ENCODE peak calls at places on chromosomes 11 and 22, in eight cellular contexts. I, Y, R, F, O, G, V and K are unnamed samples.
A peak's percentile ranks its signal among the peaks of the same experiment; 100 is the strongest.

GRCh38 chr11:9774591-9775392 is 110.9 kb downstream of the SWAP70 start:
- DNase-seq in V (peak; percentile 95), G (peak; percentile 35), I (no peak), O (no peak), F (no peak), R (no peak), Y (no peak), K (no peak)

GRCh38 chr11:64947202-64947814 is 11.6 kb upstream of the GPHA2 start:
- DNase-seq in I (no peak), V (no peak), R (no peak), O (no peak), F (no peak), Y (no peak), G (peak; percentile 25), K (no peak)

GRCh38 chr11:35418847-35419712 is at the start of gene SLC1A2:
- DNase-seq in F (no peak), I (no peak), G (no peak), Y (no peak), V (peak; percentile 23), O (peak; percentile 25), R (no peak), K (no peak)

GRCh38 chr11:92253945-92254344 is 29.3 kb downstream of the FAT3 start:
- DNase-seq in R (no peak), V (peak; percentile 28), Y (no peak), O (no peak), F (no peak), G (no peak), I (no peak), K (no peak)

GRCh38 chr22:40477683-40478348 is 107.4 kb downstream of the SGSM3 start:
- DNase-seq in G (no peak), O (no peak), F (no peak), R (no peak), V (peak; percentile 20), I (no peak), Y (no peak), K (no peak)

GRCh38 chr11:92638678-92639077 is 330.8 kb upstream of the MTNR1B start:
- DNase-seq in I (no peak), G (no peak), Y (no peak), V (no peak), R (no peak), O (no peak), F (no peak), K (no peak)

GRCh38 chr11:68038718-68039525 is at the start of gene TCIRG1:
- DNase-seq in Y (peak; percentile 48), R (peak; percentile 92), V (peak; percentile 72), F (peak; percentile 96), O (peak; percentile 90), G (peak; percentile 88), I (peak; percentile 48), K (peak; percentile 92)

GRCh38 chr22:46935506-46936377 is 173.3 kb downstream of the TBC1D22A start:
- DNase-seq in V (no peak), R (peak; percentile 66), I (no peak), F (no peak), O (no peak), Y (no peak), G (no peak), K (no peak)

GRCh38 chr22:45204751-45205623 is 35.7 kb downstream of the KIAA0930 start:
- DNase-seq in R (no peak), Y (no peak), G (no peak), V (no peak), F (peak; percentile 54), I (no peak), O (no peak), K (no peak)

GRCh38 chr11:102666331-102666957 is 39.1 kb downstream of the MMP27 start:
- DNase-seq in G (peak; percentile 50), R (peak; percentile 18), O (no peak), V (peak; percentile 39), I (peak; percentile 22), F (no peak), Y (no peak), K (no peak)

GRCh38 chr22:42656578-42656977 is 7.4 kb upstream of the CYB5R3 start:
- DNase-seq in O (no peak), G (no peak), F (no peak), V (no peak), I (no peak), R (no peak), Y (no peak), K (no peak)

GRCh38 chr22:47192106-47192650 is 429.7 kb downstream of the TBC1D22A start:
- DNase-seq in O (no peak), F (peak; percentile 52), R (peak; percentile 33), I (no peak), V (no peak), Y (no peak), G (no peak), K (peak; percentile 59)

GRCh38 chr11:65295571-65296338 is 18.9 kb upstream of the CDC42EP2 start:
- DNase-seq in I (no peak), F (no peak), G (no peak), R (no peak), V (no peak), O (no peak), Y (no peak), K (no peak)

GRCh38 chr11:117914398-117914761 is 14.8 kb downstream of the TMPRSS13 start:
- DNase-seq in R (no peak), I (no peak), F (peak; percentile 55), O (no peak), V (no peak), G (no peak), Y (no peak), K (no peak)

GRCh38 chr11:28756977-28757376 is 648.8 kb downstream of the METTL15 start:
- DNase-seq in V (peak; percentile 95), O (no peak), R (no peak), G (peak; percentile 83), F (no peak), Y (no peak), I (no peak), K (no peak)

GRCh38 chr22:34973016-34973415 is 92.9 kb upstream of the ISX start:
- DNase-seq in G (no peak), I (no peak), O (no peak), F (no peak), R (no peak), V (peak; percentile 17), Y (no peak), K (no peak)

GRCh38 chr11:121687961-121688566 is 235.3 kb upstream of the SORL1-AS1 start:
- DNase-seq in O (no peak), Y (peak; percentile 18), V (peak; percentile 84), I (no peak), F (peak; percentile 64), G (no peak), R (no peak), K (no peak)

GRCh38 chr11:130476200-130476921 is 27.9 kb downstream of the ADAMTS15 start:
- DNase-seq in V (peak; percentile 50), O (peak; percentile 57), F (no peak), R (no peak), G (no peak), I (no peak), Y (no peak), K (no peak)

DNA sequence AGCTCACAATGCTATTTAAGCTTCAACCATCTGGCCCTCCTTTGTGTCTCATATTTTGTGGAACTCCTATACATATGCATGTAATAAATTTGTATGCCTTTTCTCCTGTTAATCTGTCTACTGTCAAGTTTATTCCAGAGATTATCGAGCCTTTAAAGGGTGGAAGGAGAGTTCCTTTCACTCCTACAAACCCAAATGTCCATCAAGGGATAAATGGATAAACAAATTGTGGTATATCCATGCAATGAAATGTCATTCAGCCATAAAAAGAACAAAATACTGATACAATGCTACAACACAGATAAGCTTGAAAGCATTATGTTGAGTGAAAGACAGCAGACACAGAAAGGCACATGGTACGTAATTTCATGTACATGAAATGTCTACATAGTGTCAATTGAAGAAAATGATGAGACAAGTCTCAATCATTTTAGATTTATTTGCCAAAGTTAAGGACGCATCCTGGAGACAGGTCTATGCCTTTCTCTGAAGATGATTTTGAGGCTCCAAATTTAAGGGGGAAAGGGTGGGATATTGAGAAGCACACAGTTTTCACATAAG is 17.7 kb upstream of the FEZ1 start:
- DNase-seq in O (no peak), Y (no peak), I (no peak), G (no peak), F (no peak), V (no peak), R (no peak), K (no peak)
- H3K27ac ChIP-seq in O (no peak overlapping the region), Y (no peak overlapping the region), I (peak overlapping the region; percentile 17), G (no peak overlapping the region), F (no peak overlapping the region), V (no peak overlapping the region), R (no peak overlapping the region), K (no peak overlapping the region)

GRCh38 chr11:122850076-122850631 is 11.9 kb downstream of the CRTAM start:
- DNase-seq in O (no peak), Y (no peak), I (no peak), F (no peak), V (peak; percentile 74), G (no peak), R (no peak), K (no peak)
- H3K4me1 ChIP-seq in O (no peaks in the 10 kb centered on the region), Y (peaks cover 2% of the 10 kb centered on the region), I (peaks cover 79% of the 10 kb centered on the region), F (no peaks in the 10 kb centered on the region), V (no peaks in the 10 kb centered on the region), G (no peaks in the 10 kb centered on the region), R (no peaks in the 10 kb centered on the region), K (no peaks in the 10 kb centered on the region)

DNA sequence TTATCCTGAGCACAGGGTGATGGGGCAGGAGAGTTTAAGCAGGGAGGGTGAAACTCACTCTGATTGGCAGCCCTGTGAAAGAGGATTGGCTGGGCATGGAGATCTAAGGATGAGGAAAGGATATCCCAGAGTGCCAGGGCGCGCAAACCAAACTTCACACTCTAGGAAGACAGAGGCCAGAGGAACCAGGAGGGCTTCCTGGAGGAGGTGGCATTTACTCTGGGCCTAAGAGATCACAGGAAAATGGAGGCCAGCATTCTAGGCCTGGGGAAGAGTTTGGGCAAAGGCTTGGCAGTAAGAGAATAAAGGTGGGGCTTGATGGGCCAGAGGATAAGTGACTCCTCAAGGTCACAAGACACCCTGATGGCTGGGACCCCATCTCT is 377 bp upstream of the NCF4 start:
- DNase-seq in Y (no peak), G (no peak), V (no peak), I (no peak), F (no peak), O (no peak), R (no peak), K (no peak)
- H3K27ac ChIP-seq in Y (no peak overlapping the region), G (no peak overlapping the region), V (no peak overlapping the region), I (peak overlapping the region; percentile 24), F (peak overlapping the region; percentile 3), O (no peak overlapping the region), R (peak overlapping the region; percentile 73), K (no peak overlapping the region)

GRCh38 chr11:12161137-12161536 is 50.7 kb downstream of the MICAL2 start:
- DNase-seq in I (no peak), G (no peak), R (no peak), F (no peak), Y (no peak), V (no peak), O (no peak), K (peak; percentile 52)

GRCh38 chr11:12161603-12162350 is 51.4 kb downstream of the MICAL2 start:
- DNase-seq in O (no peak), G (no peak), F (no peak), R (no peak), I (no peak), Y (no peak), V (no peak), K (no peak)

GRCh38 chr11:12160231-12160630 is 49.8 kb downstream of the MICAL2 start:
- DNase-seq in O (no peak), Y (no peak), I (no peak), F (no peak), R (no peak), G (no peak), V (no peak), K (no peak)

GRCh38 chr11:12159351-12160099 is 49.1 kb downstream of the MICAL2 start:
- DNase-seq in V (peak; percentile 94), O (no peak), F (peak; percentile 86), R (no peak), Y (no peak), G (peak; percentile 47), I (no peak), K (peak; percentile 75)

GRCh38 chr11:12160680-12161079 is 50.3 kb downstream of the MICAL2 start:
- DNase-seq in O (no peak), I (no peak), Y (no peak), V (peak; percentile 83), F (no peak), G (no peak), R (no peak), K (peak; percentile 74)
- H3K4me1 ChIP-seq in O (peaks cover 30% of the 10 kb centered on the region), I (peaks cover 17% of the 10 kb centered on the region), Y (peaks cover 1% of the 10 kb centered on the region), V (peaks cover 62% of the 10 kb centered on the region), F (peaks cover 97% of the 10 kb centered on the region), G (peaks cover 53% of the 10 kb centered on the region), R (peaks cover 60% of the 10 kb centered on the region), K (peaks cover 93% of the 10 kb centered on the region)